ENCODE peak calls at places on chromosomes 2 and 18, in four cellular contexts. H, N, Z and K are unnamed samples.

GRCh38 chr18:361941-362913 is 94.4 kb upstream of the THOC1 start:
- DNase-seq in H (peak; percentile 68), N (no peak), Z (peak; percentile 36), K (no peak)

GRCh38 chr2:206936006-206936405 is 3.3 kb upstream of the CPO start:
- DNase-seq in N (no peak), Z (no peak), H (no peak), K (no peak)

GRCh38 chr2:222296911-222297599 is 1.7 kb downstream of the PAX3 start:
- DNase-seq in Z (no peak), H (peak; percentile 19), N (peak; percentile 68), K (peak; percentile 82)

GRCh38 chr2:172234716-172235661 is 132.3 kb upstream of the DLX2 start:
- DNase-seq in N (peak; percentile 93), H (no peak), Z (no peak), K (no peak)

GRCh38 chr2:149738771-149739170 is 151.2 kb upstream of the MMADHC start:
- DNase-seq in N (no peak), H (no peak), Z (no peak), K (no peak)

GRCh38 chr2:68344031-68344430 is 21.1 kb upstream of the PLEK start:
- DNase-seq in Z (no peak), N (no peak), H (no peak), K (no peak)

GRCh38 chr18:11518788-11519685 is 90.4 kb upstream of the SLC35G4 start:
- DNase-seq in N (peak; percentile 92), H (no peak), Z (peak; percentile 32), K (no peak)

GRCh38 chr2:219459460-219460311 is 25.0 kb downstream of the SPEG start:
- DNase-seq in N (peak; percentile 92), H (peak; percentile 69), Z (no peak), K (no peak)

GRCh38 chr2:100142393-100142792 is at the start of gene AFF3:
- DNase-seq in Z (peak; percentile 89), H (no peak), N (no peak), K (no peak)

GRCh38 chr2:135245055-135245454 is 193.0 kb downstream of the RAB3GAP1 start:
- DNase-seq in Z (no peak), N (no peak), H (no peak), K (no peak)

GRCh38 chr2:2582998-2583545 is 252.0 kb upstream of the MYT1L start:
- DNase-seq in N (peak; percentile 30), Z (no peak), H (no peak), K (no peak)

GRCh38 chr2:88563134-88563533 is 64.1 kb downstream of the EIF2AK3 start:
- DNase-seq in H (no peak), N (no peak), Z (no peak), K (no peak)

GRCh38 chr2:20223345-20224190 is 1.4 kb downstream of the SDC1 start:
- DNase-seq in H (peak; percentile 34), Z (no peak), N (peak; percentile 81), K (no peak)

GRCh38 chr18:45332911-45333310 is 282.4 kb upstream of the SLC14A2 start:
- DNase-seq in Z (no peak), H (no peak), N (no peak), K (no peak)

GRCh38 chr18:23756590-23757540 is 67.6 kb downstream of the LAMA3 start:
- DNase-seq in N (no peak), H (no peak), Z (no peak), K (peak; percentile 79)

GRCh38 chr2:204065571-204065970 is 129.0 kb downstream of the ICOS start:
- DNase-seq in H (no peak), N (no peak), Z (no peak), K (no peak)

GRCh38 chr2:176997074-176997791 is 215.4 kb upstream of the HNRNPA3 start:
- DNase-seq in H (no peak), Z (peak; percentile 52), N (no peak), K (no peak)

GRCh38 chr2:20215183-20216040 is 9.5 kb downstream of the SDC1 start:
- DNase-seq in Z (no peak), N (no peak), H (no peak), K (no peak)

GRCh38 chr2:197286805-197287595 is 23.6 kb downstream of the ANKRD44 start:
- DNase-seq in H (no peak), N (no peak), Z (no peak), K (no peak)

GRCh38 chr18:28159055-28159454 is 17.9 kb downstream of the CDH2 start:
- DNase-seq in H (no peak), Z (no peak), N (no peak), K (peak; percentile 37)

GRCh38 chr2:106344302-106344701 is 123.9 kb downstream of the RGPD3 start:
- DNase-seq in H (no peak), Z (no peak), N (no peak), K (peak; percentile 88)

GRCh38 chr2:64992218-64992617 is 3.0 kb downstream of the SLC1A4 start:
- DNase-seq in H (no peak), Z (no peak), N (no peak), K (no peak)

GRCh38 chr2:173692068-173692467 is 273.1 kb downstream of the SP3 start:
- DNase-seq in H (no peak), N (no peak), Z (no peak), K (no peak)

GRCh38 chr18:74023220-74023619 is 124.4 kb downstream of the FBXO15 start:
- DNase-seq in N (peak; percentile 75), Z (no peak), H (no peak), K (no peak)

DNA sequence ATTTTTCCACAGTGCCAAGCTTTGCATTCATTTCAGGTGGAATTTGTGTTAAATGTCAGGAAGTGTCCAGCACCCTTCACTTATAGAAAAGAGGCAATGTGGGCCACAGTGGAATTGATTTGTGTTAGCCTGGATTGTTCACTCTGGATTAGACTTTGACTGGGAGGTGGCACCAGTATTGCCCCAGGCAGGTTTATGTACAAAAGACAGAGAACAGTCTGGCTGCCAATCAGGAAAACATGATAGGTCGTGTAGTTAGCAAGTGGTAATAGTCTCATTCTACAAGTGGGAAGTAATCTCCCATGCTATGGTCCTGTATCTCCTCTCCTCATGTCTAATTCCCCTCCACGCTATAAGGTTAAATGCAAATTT is 45.6 kb downstream of the RAB27B start:
- DNase-seq in Z (no peak), H (no peak), N (no peak), K (no peak)
- H3K27ac ChIP-seq in Z (no peak overlapping the region), H (no peak overlapping the region), N (no peak overlapping the region), K (no peak overlapping the region)

GRCh38 chr2:120254178-120254577 is 1.5 kb downstream of the RALB start:
- DNase-seq in H (no peak), N (no peak), Z (no peak), K (no peak)
- H3K27ac ChIP-seq in H (no peak overlapping the region), N (no peak overlapping the region), Z (no peak overlapping the region), K (no peak overlapping the region)

GRCh38 chr2:9749546-9750223 is 93.6 kb upstream of the TAF1B start:
- DNase-seq in H (no peak), Z (no peak), N (no peak), K (no peak)

GRCh38 chr2:9751831-9752230 is 91.4 kb upstream of the TAF1B start:
- DNase-seq in H (no peak), Z (no peak), N (no peak), K (no peak)

GRCh38 chr2:9748586-9748985 is 94.7 kb upstream of the TAF1B start:
- DNase-seq in Z (no peak), H (no peak), N (no peak), K (no peak)

GRCh38 chr2:9752441-9753275 is 90.6 kb upstream of the TAF1B start:
- DNase-seq in Z (no peak), N (no peak), H (no peak), K (no peak)

GRCh38 chr2:9750224-9751215 is 92.8 kb upstream of the TAF1B start:
- DNase-seq in Z (no peak), H (no peak), N (no peak), K (no peak)
- H3K27ac ChIP-seq in Z (no peak overlapping the region), H (no peak overlapping the region), N (no peak overlapping the region), K (no peak overlapping the region)

GRCh38 chr2:208389940-208390339 is 16.7 kb upstream of the PTH2R start:
- DNase-seq in H (no peak), N (no peak), Z (no peak), K (no peak)

GRCh38 chr2:208386546-208386945 is 20.0 kb upstream of the PTH2R start:
- DNase-seq in N (no peak), Z (no peak), H (no peak), K (no peak)

GRCh38 chr2:208379192-208379591 is 27.4 kb upstream of the PTH2R start:
- DNase-seq in N (no peak), Z (no peak), H (no peak), K (no peak)

DNA sequence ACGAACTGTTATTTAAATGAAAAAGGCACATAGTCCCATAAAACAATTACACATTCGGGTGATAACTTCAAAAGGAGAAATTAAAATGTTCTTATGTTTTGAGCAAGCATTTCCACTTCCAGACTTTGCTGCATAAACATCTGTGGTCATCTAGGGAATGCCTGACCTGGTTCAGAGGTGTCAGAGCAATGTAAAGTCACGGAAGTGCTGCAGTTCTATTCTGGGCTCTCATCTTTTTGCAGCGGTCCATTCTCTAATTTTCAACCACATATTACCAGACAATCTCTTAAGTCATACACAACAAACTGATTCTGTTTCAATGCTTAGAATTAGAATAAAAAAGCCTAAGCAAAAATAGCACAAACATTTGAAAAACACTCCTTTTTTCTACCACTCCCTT is 22.0 kb upstream of the PTH2R start:
- DNase-seq in H (no peak), N (no peak), Z (no peak), K (no peak)
- H3K27ac ChIP-seq in H (no peak overlapping the region), N (no peak overlapping the region), Z (no peak overlapping the region), K (no peak overlapping the region)

GRCh38 chr2:95017836-95018235 is 7.7 kb upstream of the MAL start:
- DNase-seq in N (no peak), H (no peak), Z (no peak), K (no peak)
- H3K27ac ChIP-seq in N (no peak overlapping the region), H (no peak overlapping the region), Z (no peak overlapping the region), K (no peak overlapping the region)

GRCh38 chr2:71530987-71531332 is 77.6 kb downstream of the DYSF start:
- DNase-seq in H (no peak), N (no peak), Z (no peak), K (no peak)
- H3K27ac ChIP-seq in H (no peak overlapping the region), N (no peak overlapping the region), Z (no peak overlapping the region), K (no peak overlapping the region)

DNA sequence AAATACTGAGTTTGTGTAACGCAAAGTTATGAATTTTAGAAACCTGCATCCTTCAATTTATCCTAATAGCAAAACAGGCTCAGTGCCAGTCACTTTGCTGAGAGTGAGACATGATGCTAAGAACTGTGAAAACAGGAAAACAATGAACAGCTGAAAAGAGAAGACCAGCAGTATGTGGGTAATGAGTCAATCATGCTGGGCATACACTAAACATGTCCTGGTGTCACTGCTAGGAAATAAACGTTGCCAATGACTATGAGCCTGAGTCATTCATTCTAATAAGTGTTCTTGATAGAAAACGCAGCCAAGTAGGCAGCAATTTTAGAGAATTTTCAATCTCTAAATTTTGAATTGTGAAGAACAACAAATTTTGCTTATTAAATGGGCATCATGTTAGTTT is 237.3 kb downstream of the GALR1 start:
- DNase-seq in Z (no peak), N (no peak), H (no peak), K (peak; percentile 62)
- H3K27ac ChIP-seq in Z (no peak overlapping the region), N (no peak overlapping the region), H (no peak overlapping the region), K (no peak overlapping the region)

GRCh38 chr18:48645427-48646002 is 106.7 kb downstream of the CTIF start:
- DNase-seq in H (no peak), Z (no peak), N (no peak), K (no peak)
- H3K27ac ChIP-seq in H (no peak overlapping the region), Z (no peak overlapping the region), N (no peak overlapping the region), K (no peak overlapping the region)

GRCh38 chr2:160140001-160140400 is 60.1 kb downstream of the ITGB6 start:
- DNase-seq in N (no peak), Z (no peak), H (no peak), K (no peak)
- H3K27ac ChIP-seq in N (no peak overlapping the region), Z (no peak overlapping the region), H (peak overlapping the region; percentile 66), K (no peak overlapping the region)